ENCODE peak calls at places on chromosome 5, in five cellular contexts. E is HCT116; D is MM.1S; Q is tibial artery; X is CD8-positive, alpha-beta memory T cell. P is an unnamed sample.

GRCh38 chr5:157665467-157666085 is 5.8 kb upstream of the C5orf52 start:
- DNase-seq in X (no peak), E (peak), Q (no peak), D (no peak), P (no peak)

GRCh38 chr5:59661939-59662615 is 231.4 kb downstream of the PDE4D start:
- DNase-seq in D (peak), E (no peak), X (no peak), Q (no peak), P (no peak)

GRCh38 chr5:109407913-109408312 is 1.9 kb downstream of the PJA2 start:
- DNase-seq in Q (no peak), X (no peak), E (no peak), D (no peak), P (peak)

GRCh38 chr5:179422213-179422839 is 77.1 kb upstream of the ADAMTS2 start:
- DNase-seq in Q (no peak), X (no peak), E (no peak), D (no peak), P (no peak)

GRCh38 chr5:85320495-85320894 is 935.8 kb upstream of the EDIL3 start:
- DNase-seq in X (no peak), E (no peak), D (no peak), Q (no peak), P (no peak)

GRCh38 chr5:12848709-12849108 is 944.5 kb upstream of the CTNND2 start:
- DNase-seq in D (no peak), X (no peak), Q (no peak), E (no peak), P (no peak)

GRCh38 chr5:4080370-4080769 is 484.7 kb downstream of the IRX1 start:
- DNase-seq in X (no peak), D (no peak), E (no peak), Q (no peak), P (no peak)

GRCh38 chr5:169629847-169630548 is 7.1 kb upstream of the DOCK2 start:
- DNase-seq in X (no peak), Q (no peak), D (no peak), E (no peak), P (no peak)

GRCh38 chr5:6837519-6838110 is 124.4 kb downstream of the TENT4A start:
- DNase-seq in X (no peak), E (no peak), D (no peak), Q (no peak), P (peak)

GRCh38 chr5:157381746-157382145 is 78.3 kb upstream of the NIPAL4 start:
- DNase-seq in E (no peak), Q (no peak), X (no peak), D (no peak), P (no peak)

GRCh38 chr5:43530648-43531047 is 15.7 kb upstream of the C5orf34 start:
- DNase-seq in D (peak), X (no peak), Q (no peak), E (no peak), P (no peak)

GRCh38 chr5:179803651-179804598 is 2.7 kb downstream of the MGAT4B start:
- DNase-seq in D (no peak), Q (no peak), X (peak), E (no peak), P (peak)

GRCh38 chr5:16552666-16553343 is 64.0 kb downstream of the RETREG1 start:
- DNase-seq in Q (peak), E (peak), X (peak), D (peak), P (peak)

GRCh38 chr5:166068547-166069335 is 2222.7 kb upstream of the WWC1 start:
- DNase-seq in X (no peak), D (no peak), Q (no peak), E (no peak), P (no peak)

GRCh38 chr5:148979104-148979723 is 83.6 kb downstream of the SH3TC2 start:
- DNase-seq in Q (no peak), X (no peak), D (no peak), E (no peak), P (no peak)

GRCh38 chr5:43007246-43007910 is 32.7 kb downstream of the ANXA2R start:
- DNase-seq in E (no peak), D (peak), Q (peak), X (peak), P (peak)

GRCh38 chr5:103293099-103293498 is 34.5 kb downstream of the MACIR start:
- DNase-seq in X (no peak), E (no peak), Q (no peak), D (no peak), P (no peak)

GRCh38 chr5:175842947-175843793 is 28.2 kb upstream of the CPLX2 start:
- DNase-seq in X (no peak), Q (no peak), D (no peak), E (no peak), P (no peak)

GRCh38 chr5:68114641-68115040 is 100.9 kb upstream of the PIK3R1 start:
- DNase-seq in X (no peak), Q (no peak), D (no peak), E (no peak), P (no peak)

GRCh38 chr5:34487956-34488355 is 168.2 kb upstream of the RAI14 start:
- DNase-seq in Q (no peak), D (no peak), E (no peak), X (no peak), P (no peak)

GRCh38 chr5:160894-161540 is 30.3 kb upstream of the LRRC14B start:
- DNase-seq in Q (no peak), X (no peak), D (no peak), E (no peak), P (no peak)

GRCh38 chr5:177462021-177462670 is 11.3 kb downstream of the DBN1 start:
- DNase-seq in Q (no peak), D (no peak), E (no peak), X (no peak), P (no peak)

DNA sequence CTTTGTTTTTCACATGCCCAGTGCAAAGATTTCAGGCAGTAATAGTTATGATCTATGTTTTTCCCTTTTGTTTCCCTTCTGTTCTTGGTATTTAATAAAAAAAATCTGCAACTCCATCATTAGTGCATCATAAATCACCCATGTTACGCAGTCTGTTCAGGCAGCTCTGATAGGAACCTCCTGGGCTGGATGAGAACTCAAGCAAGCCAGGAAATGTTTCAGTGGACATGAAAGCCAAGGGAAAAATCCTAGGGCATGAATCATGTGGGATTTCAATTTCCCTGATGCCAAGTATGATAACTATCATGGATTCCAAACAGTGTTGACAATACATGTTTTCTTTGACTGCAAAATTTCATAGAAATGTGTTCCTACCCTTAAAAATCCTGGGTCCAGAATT is 119.7 kb upstream of the TARS1 start:
- DNase-seq in Q (peak), D (no peak), X (no peak), E (no peak), P (no peak)
- H3K27ac ChIP-seq in Q (peak), D (no peak), X (no peak), E (no peak), P (no peak)

GRCh38 chr5:172820046-172820767 is 13.8 kb upstream of the ERGIC1 start:
- DNase-seq in X (no peak), E (peak), Q (no peak), D (no peak), P (no peak)
- H3K27ac ChIP-seq in X (no peak), E (no peak), Q (no peak), D (no peak), P (no peak)

DNA sequence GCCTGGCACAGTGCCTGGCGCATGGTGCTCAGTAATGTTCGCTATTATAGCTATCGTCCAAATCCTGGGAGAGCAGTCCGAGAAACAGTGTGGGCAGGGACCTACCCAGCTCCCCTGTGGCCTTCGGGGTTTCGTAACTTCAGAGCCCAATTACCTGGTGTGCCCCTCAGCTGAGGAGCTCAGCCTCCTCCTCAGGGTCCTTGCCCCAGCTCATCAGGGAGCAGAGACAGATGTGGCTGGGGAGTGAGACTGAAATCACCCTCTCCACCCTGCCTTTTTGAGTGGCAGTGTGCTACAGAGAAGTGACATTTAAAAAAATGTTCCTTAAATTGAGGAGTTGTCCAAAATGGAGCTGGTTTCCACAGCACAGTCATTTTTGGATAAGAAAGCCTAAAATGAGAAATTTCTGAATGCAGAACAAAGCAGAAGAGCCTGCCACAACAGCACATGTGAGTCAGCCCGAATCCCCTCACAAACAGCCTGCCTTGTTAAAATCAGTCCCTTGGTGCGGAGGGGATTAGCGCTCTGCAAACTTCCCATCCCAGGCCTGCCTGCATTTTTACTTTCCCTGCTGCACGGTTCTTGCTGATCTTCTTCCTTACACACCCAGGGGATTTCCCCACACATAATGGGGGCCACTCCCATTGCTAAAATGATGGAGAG is 78.1 kb upstream of the PITX1 start:
- DNase-seq in D (no peak), X (no peak), E (no peak), Q (no peak), P (no peak)
- H3K27ac ChIP-seq in D (no peak), X (no peak), E (no peak), Q (no peak), P (no peak)

DNA sequence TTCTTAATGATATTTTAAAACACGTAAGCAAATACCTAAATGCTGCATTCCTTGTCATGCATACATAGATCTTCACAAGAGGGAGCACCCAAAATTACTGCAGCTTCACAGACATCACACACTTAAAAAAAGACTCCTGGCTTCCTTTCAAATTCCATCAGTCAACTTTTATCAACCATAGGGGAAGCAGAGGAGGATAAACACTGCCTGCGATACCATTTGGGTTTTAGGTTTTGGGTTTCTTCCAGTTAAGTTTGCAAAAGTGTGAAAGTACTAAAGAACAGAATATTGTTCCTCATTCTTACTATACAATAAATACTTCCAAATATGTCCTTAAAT is 104.2 kb downstream of the EFNA5 start:
- DNase-seq in E (no peak), D (no peak), Q (no peak), X (no peak), P (no peak)
- H3K27ac ChIP-seq in E (no peak), D (no peak), Q (peak), X (no peak), P (no peak)

DNA sequence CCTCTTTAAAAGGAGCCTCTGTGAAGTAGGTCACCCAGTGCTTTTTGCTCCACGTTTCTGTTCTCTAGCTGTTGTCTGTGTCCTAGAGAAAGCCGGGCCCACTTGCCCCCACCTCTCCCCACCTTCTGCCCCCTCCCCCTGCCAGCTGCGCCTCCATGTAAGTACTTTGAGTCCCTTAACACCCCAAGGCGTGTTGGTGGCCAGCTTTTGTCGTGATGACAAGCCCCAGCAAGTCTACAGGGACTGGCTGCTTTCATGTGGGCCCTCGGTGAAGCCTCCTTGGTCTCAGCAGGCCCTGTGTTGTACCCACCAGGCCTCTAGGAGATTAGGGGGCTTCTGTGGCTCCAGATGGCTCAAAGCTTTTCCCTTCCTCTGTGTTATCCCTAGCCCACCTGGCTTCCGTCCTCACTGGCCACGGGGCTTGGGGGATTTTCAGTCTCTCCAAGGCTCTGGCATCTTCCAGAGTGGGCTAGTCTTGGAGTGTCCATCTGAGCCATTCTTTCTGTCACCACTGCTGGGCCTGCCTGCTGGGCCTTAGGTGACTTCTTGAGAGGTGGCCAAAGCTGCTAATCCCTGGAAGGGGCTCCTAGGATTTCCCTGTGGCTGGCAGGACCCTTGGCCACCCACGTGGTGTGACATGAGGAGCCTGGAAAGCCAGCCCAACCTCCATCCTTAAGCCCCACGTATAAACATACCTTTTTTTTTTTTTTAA is 1.2 kb upstream of the NDST1 start:
- DNase-seq in Q (no peak), D (no peak), X (no peak), E (no peak), P (no peak)
- H3K27ac ChIP-seq in Q (peak), D (no peak), X (no peak), E (no peak), P (no peak)

DNA sequence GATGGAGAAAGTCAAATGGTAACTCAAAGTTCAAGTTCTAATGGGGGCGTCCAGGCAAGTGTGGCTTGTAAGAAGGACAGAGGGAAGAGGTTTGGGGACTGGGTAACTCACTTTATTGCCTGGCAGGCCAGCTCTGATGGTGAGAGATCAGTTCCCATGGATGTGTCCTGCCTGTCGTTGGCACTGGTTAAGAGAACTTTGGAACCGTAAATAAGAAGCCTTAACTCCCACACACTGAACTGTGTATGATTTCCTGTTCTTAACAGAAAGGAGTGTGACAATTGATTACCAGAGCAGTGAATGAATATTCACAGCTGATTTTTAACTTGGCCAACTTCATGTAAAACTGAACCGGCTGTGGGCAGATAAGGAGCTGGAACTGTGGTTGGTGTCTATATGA is 63.2 kb downstream of the MEGF10 start:
- DNase-seq in D (no peak), X (no peak), Q (no peak), E (no peak), P (no peak)
- H3K27ac ChIP-seq in D (no peak), X (no peak), Q (no peak), E (no peak), P (no peak)

GRCh38 chr5:140261403-140262171 is 41.3 kb downstream of the PFDN1 start:
- DNase-seq in X (no peak), E (peak), D (no peak), Q (peak), P (no peak)

GRCh38 chr5:140262221-140262620 is 40.7 kb downstream of the PFDN1 start:
- DNase-seq in X (no peak), E (no peak), D (no peak), Q (no peak), P (no peak)

GRCh38 chr5:140259509-140259908 is 43.4 kb downstream of the PFDN1 start:
- DNase-seq in X (no peak), Q (no peak), D (no peak), E (peak), P (no peak)

GRCh38 chr5:140258873-140259272 is 44.0 kb downstream of the PFDN1 start:
- DNase-seq in E (no peak), Q (no peak), D (no peak), X (no peak), P (no peak)

GRCh38 chr5:140260089-140260656 is 42.7 kb downstream of the PFDN1 start:
- DNase-seq in Q (no peak), E (no peak), D (no peak), X (no peak), P (no peak)
- H3K27ac ChIP-seq in Q (no peak), E (no peak), D (no peak), X (no peak), P (no peak)

DNA sequence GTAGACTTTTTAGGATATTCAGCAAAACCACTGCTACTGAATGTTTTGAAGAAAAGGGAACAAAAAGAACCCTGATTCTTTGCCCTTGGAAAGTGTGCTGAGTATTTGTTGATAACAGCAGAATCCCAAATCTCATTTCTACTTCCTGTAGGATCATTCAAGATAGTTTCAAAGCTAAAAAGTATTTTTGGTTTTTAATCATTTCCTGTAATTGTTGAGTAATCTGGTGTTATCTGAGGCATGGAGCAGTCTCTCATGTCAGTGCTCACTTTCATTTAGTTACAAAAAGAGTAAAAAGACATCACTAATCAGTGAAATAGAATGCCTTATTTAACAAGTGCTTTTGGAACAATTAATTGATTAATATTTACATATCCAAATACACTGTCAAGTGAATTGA is 56.1 kb downstream of the ITGA2 start:
- DNase-seq in Q (no peak), E (no peak), X (no peak), D (no peak), P (no peak)
- H3K27ac ChIP-seq in Q (no peak), E (no peak), X (no peak), D (no peak), P (no peak)

DNA sequence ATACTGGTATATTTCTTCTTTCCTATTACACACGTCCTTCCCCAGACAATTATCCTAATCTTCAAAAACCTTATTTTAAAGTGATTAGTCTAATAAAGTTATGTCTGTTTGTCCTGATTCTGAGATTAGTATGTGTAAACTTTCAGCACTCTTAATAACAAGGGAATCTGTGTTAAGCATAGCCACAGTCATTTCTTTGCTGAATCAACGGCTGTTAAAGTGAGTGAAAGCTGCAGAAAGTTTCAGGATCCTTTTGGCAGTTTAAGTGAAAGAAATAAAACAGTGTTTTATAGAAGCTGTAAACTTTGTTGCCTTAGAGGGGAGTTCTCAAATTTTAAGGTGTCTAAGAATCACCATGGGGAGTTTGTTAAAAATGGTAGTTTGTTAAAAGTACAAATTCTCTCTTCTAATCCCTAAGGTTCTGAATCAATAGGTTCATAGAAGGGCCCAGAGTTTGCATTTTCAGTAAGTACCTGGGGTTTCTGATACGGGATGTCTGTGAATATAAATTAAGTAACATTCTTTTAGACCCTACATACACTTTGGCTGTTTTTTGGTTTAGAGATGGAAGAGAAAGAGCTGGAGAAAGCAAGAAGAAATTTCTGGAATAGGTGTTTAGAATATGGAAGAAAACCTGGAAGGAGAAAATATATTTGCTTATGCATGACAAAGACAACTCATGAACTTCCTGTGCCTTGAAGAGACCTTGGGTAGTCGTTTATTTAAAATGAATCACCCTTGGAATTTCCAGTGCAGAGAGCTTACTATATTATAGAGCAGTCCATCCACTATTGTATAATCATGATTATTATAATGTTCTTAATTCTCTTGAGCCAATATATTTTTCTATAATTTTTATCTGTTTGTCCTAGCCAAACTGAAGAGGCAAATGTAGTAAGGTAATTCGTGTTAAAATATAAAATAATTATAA is 45.7 kb downstream of the SCAMP1 start:
- DNase-seq in E (no peak), D (no peak), Q (no peak), X (no peak), P (no peak)
- H3K27ac ChIP-seq in E (no peak), D (no peak), Q (no peak), X (no peak), P (no peak)

GRCh38 chr5:141084487-141084989 is 9.9 kb upstream of the PCDHB2 start:
- DNase-seq in D (peak), Q (no peak), E (no peak), X (peak), P (no peak)
- H3K27ac ChIP-seq in D (no peak), Q (peak), E (no peak), X (no peak), P (no peak)

P was measured in Karpas-422.